ENCODE peak calls at places on chromosomes 11 and 22, in nine cellular contexts. One of them, this sample, is unnamed.

GRCh38 chr11:15720460-15720859 is 605.7 kb downstream of the INSC start:
- DNase-seq in fibroblast of the aortic adventitia: no peak
- DNase-seq in MG63: no peak
- DNase-seq in fibroblast of lung: peak; percentile 25
- DNase-seq in colonic mucosa: no peak
- DNase-seq in Panc1: no peak
- DNase-seq in upper lobe of left lung: no peak
- DNase-seq in ascending aorta: no peak
- DNase-seq in esophagus squamous epithelium: no peak
- DNase-seq in this sample: no peak

GRCh38 chr22:42863349-42863911 is 6.4 kb upstream of the ARFGAP3 start:
- DNase-seq in fibroblast of the aortic adventitia: peak; percentile 74
- DNase-seq in MG63: no peak
- DNase-seq in fibroblast of lung: peak; percentile 72
- DNase-seq in colonic mucosa: no peak
- DNase-seq in Panc1: no peak
- DNase-seq in upper lobe of left lung: no peak
- DNase-seq in ascending aorta: no peak
- DNase-seq in esophagus squamous epithelium: no peak
- DNase-seq in this sample: no peak

GRCh38 chr11:1714908-1715885 is 18.2 kb downstream of the KRTAP5-6 start:
- DNase-seq in fibroblast of the aortic adventitia: no peak
- DNase-seq in MG63: no peak
- DNase-seq in fibroblast of lung: no peak
- DNase-seq in colonic mucosa: no peak
- DNase-seq in Panc1: no peak
- DNase-seq in upper lobe of left lung: no peak
- DNase-seq in ascending aorta: peak; percentile 56
- DNase-seq in esophagus squamous epithelium: no peak
- DNase-seq in this sample: no peak

GRCh38 chr11:28743101-28743550 is 634.9 kb downstream of the METTL15 start:
- DNase-seq in fibroblast of the aortic adventitia: peak; percentile 80
- DNase-seq in MG63: no peak
- DNase-seq in fibroblast of lung: no peak
- DNase-seq in colonic mucosa: no peak
- DNase-seq in Panc1: no peak
- DNase-seq in upper lobe of left lung: no peak
- DNase-seq in ascending aorta: no peak
- DNase-seq in esophagus squamous epithelium: no peak
- DNase-seq in this sample: no peak

GRCh38 chr11:19795082-19795481 is 82.4 kb downstream of the NAV2 start:
- DNase-seq in fibroblast of the aortic adventitia: no peak
- DNase-seq in MG63: no peak
- DNase-seq in fibroblast of lung: no peak
- DNase-seq in colonic mucosa: no peak
- DNase-seq in Panc1: no peak
- DNase-seq in upper lobe of left lung: no peak
- DNase-seq in ascending aorta: no peak
- DNase-seq in esophagus squamous epithelium: no peak
- DNase-seq in this sample: no peak

GRCh38 chr22:48478529-48479265 is 1349.0 kb downstream of the BRD1 start:
- DNase-seq in fibroblast of the aortic adventitia: no peak
- DNase-seq in MG63: no peak
- DNase-seq in fibroblast of lung: no peak
- DNase-seq in colonic mucosa: no peak
- DNase-seq in Panc1: no peak
- DNase-seq in upper lobe of left lung: no peak
- DNase-seq in ascending aorta: peak; percentile 58
- DNase-seq in esophagus squamous epithelium: no peak
- DNase-seq in this sample: no peak

GRCh38 chr11:62805991-62806441 is 776 bp upstream of the NXF1 start:
- DNase-seq in fibroblast of the aortic adventitia: no peak
- DNase-seq in MG63: no peak
- DNase-seq in fibroblast of lung: no peak
- DNase-seq in colonic mucosa: peak; percentile 25
- DNase-seq in Panc1: no peak
- DNase-seq in upper lobe of left lung: no peak
- DNase-seq in ascending aorta: no peak
- DNase-seq in esophagus squamous epithelium: no peak
- DNase-seq in this sample: peak; percentile 11

GRCh38 chr11:82546556-82547162 is 187.0 kb downstream of the FAM181B start:
- DNase-seq in fibroblast of the aortic adventitia: no peak
- DNase-seq in MG63: no peak
- DNase-seq in fibroblast of lung: no peak
- DNase-seq in colonic mucosa: no peak
- DNase-seq in Panc1: no peak
- DNase-seq in upper lobe of left lung: no peak
- DNase-seq in ascending aorta: no peak
- DNase-seq in esophagus squamous epithelium: no peak
- DNase-seq in this sample: no peak

GRCh38 chr11:128022007-128022368 is 565.4 kb downstream of the ETS1 start:
- DNase-seq in fibroblast of the aortic adventitia: peak; percentile 72
- DNase-seq in MG63: no peak
- DNase-seq in fibroblast of lung: peak; percentile 53
- DNase-seq in colonic mucosa: no peak
- DNase-seq in Panc1: no peak
- DNase-seq in upper lobe of left lung: no peak
- DNase-seq in ascending aorta: no peak
- DNase-seq in esophagus squamous epithelium: no peak
- DNase-seq in this sample: no peak

GRCh38 chr22:17810570-17811116 is 36.4 kb upstream of the BID start:
- DNase-seq in fibroblast of the aortic adventitia: no peak
- DNase-seq in MG63: no peak
- DNase-seq in fibroblast of lung: no peak
- DNase-seq in colonic mucosa: peak; percentile 36
- DNase-seq in Panc1: no peak
- DNase-seq in upper lobe of left lung: no peak
- DNase-seq in ascending aorta: no peak
- DNase-seq in esophagus squamous epithelium: no peak
- DNase-seq in this sample: no peak

GRCh38 chr22:38674888-38675287 is 6.9 kb upstream of the TOMM22 start:
- DNase-seq in fibroblast of the aortic adventitia: no peak
- DNase-seq in MG63: peak; percentile 94
- DNase-seq in fibroblast of lung: no peak
- DNase-seq in colonic mucosa: no peak
- DNase-seq in Panc1: no peak
- DNase-seq in upper lobe of left lung: no peak
- DNase-seq in ascending aorta: peak; percentile 63
- DNase-seq in esophagus squamous epithelium: no peak
- DNase-seq in this sample: no peak

GRCh38 chr22:28282346-28282745 is 363.3 kb upstream of the PITPNB start:
- DNase-seq in fibroblast of the aortic adventitia: peak; percentile 60
- DNase-seq in MG63: no peak
- DNase-seq in fibroblast of lung: peak; percentile 78
- DNase-seq in colonic mucosa: no peak
- DNase-seq in Panc1: no peak
- DNase-seq in upper lobe of left lung: no peak
- DNase-seq in ascending aorta: no peak
- DNase-seq in esophagus squamous epithelium: no peak
- DNase-seq in this sample: no peak

GRCh38 chr11:104623518-104623917 is 274.7 kb downstream of the CASP12 start:
- DNase-seq in fibroblast of the aortic adventitia: peak; percentile 43
- DNase-seq in MG63: no peak
- DNase-seq in fibroblast of lung: peak; percentile 44
- DNase-seq in colonic mucosa: no peak
- DNase-seq in Panc1: peak; percentile 28
- DNase-seq in upper lobe of left lung: no peak
- DNase-seq in ascending aorta: no peak
- DNase-seq in esophagus squamous epithelium: no peak
- DNase-seq in this sample: no peak

GRCh38 chr11:122796128-122796717 is 42.1 kb upstream of the CRTAM start:
- DNase-seq in fibroblast of the aortic adventitia: peak; percentile 43
- DNase-seq in MG63: peak; percentile 16
- DNase-seq in fibroblast of lung: peak; percentile 45
- DNase-seq in colonic mucosa: peak; percentile 49
- DNase-seq in Panc1: peak; percentile 52
- DNase-seq in upper lobe of left lung: no peak
- DNase-seq in ascending aorta: no peak
- DNase-seq in esophagus squamous epithelium: no peak
- DNase-seq in this sample: no peak

GRCh38 chr11:66717925-66718319 is 11.1 kb downstream of the SPTBN2 start:
- DNase-seq in fibroblast of the aortic adventitia: no peak
- DNase-seq in MG63: no peak
- DNase-seq in fibroblast of lung: no peak
- DNase-seq in colonic mucosa: no peak
- DNase-seq in Panc1: no peak
- DNase-seq in upper lobe of left lung: peak; percentile 79
- DNase-seq in ascending aorta: no peak
- DNase-seq in esophagus squamous epithelium: no peak
- DNase-seq in this sample: peak; percentile 77
- H3K4me3 ChIP-seq in fibroblast of the aortic adventitia: no peak overlapping the region
- H3K4me3 ChIP-seq in MG63: no peak overlapping the region
- H3K4me3 ChIP-seq in fibroblast of lung: no peak overlapping the region
- H3K4me3 ChIP-seq in colonic mucosa: peak overlapping the region; percentile 6
- H3K4me3 ChIP-seq in Panc1: no peak overlapping the region
- H3K4me3 ChIP-seq in upper lobe of left lung: no peak overlapping the region
- H3K4me3 ChIP-seq in ascending aorta: no peak overlapping the region
- H3K4me3 ChIP-seq in esophagus squamous epithelium: peak overlapping the region; percentile 55
- H3K4me3 ChIP-seq in this sample: peak overlapping the region; percentile 38

GRCh38 chr22:29370556-29370955 is 17.8 kb downstream of the AP1B1 start:
- DNase-seq in fibroblast of the aortic adventitia: no peak
- DNase-seq in MG63: no peak
- DNase-seq in fibroblast of lung: no peak
- DNase-seq in colonic mucosa: no peak
- DNase-seq in Panc1: no peak
- DNase-seq in upper lobe of left lung: no peak
- DNase-seq in ascending aorta: no peak
- DNase-seq in esophagus squamous epithelium: no peak
- DNase-seq in this sample: no peak
- H3K4me3 ChIP-seq in fibroblast of the aortic adventitia: no peak overlapping the region
- H3K4me3 ChIP-seq in MG63: no peak overlapping the region
- H3K4me3 ChIP-seq in fibroblast of lung: no peak overlapping the region
- H3K4me3 ChIP-seq in colonic mucosa: no peak overlapping the region
- H3K4me3 ChIP-seq in Panc1: no peak overlapping the region
- H3K4me3 ChIP-seq in upper lobe of left lung: no peak overlapping the region
- H3K4me3 ChIP-seq in ascending aorta: no peak overlapping the region
- H3K4me3 ChIP-seq in esophagus squamous epithelium: no peak overlapping the region
- H3K4me3 ChIP-seq in this sample: no peak overlapping the region

GRCh38 chr11:72829178-72829577 is 15.0 kb downstream of the ATG16L2 start:
- DNase-seq in fibroblast of the aortic adventitia: no peak
- DNase-seq in MG63: no peak
- DNase-seq in fibroblast of lung: no peak
- DNase-seq in colonic mucosa: no peak
- DNase-seq in Panc1: no peak
- DNase-seq in upper lobe of left lung: peak; percentile 62
- DNase-seq in ascending aorta: no peak
- DNase-seq in esophagus squamous epithelium: no peak
- DNase-seq in this sample: no peak
- H3K4me3 ChIP-seq in fibroblast of the aortic adventitia: no peak overlapping the region
- H3K4me3 ChIP-seq in MG63: no peak overlapping the region
- H3K4me3 ChIP-seq in fibroblast of lung: no peak overlapping the region
- H3K4me3 ChIP-seq in colonic mucosa: no peak overlapping the region
- H3K4me3 ChIP-seq in Panc1: no peak overlapping the region
- H3K4me3 ChIP-seq in upper lobe of left lung: no peak overlapping the region
- H3K4me3 ChIP-seq in ascending aorta: no peak overlapping the region
- H3K4me3 ChIP-seq in esophagus squamous epithelium: no peak overlapping the region
- H3K4me3 ChIP-seq in this sample: no peak overlapping the region

GRCh38 chr11:75776546-75776945 is 8.0 kb downstream of the DGAT2 start:
- DNase-seq in fibroblast of the aortic adventitia: no peak
- DNase-seq in MG63: no peak
- DNase-seq in fibroblast of lung: no peak
- DNase-seq in colonic mucosa: no peak
- DNase-seq in Panc1: no peak
- DNase-seq in upper lobe of left lung: no peak
- DNase-seq in ascending aorta: no peak
- DNase-seq in esophagus squamous epithelium: no peak
- DNase-seq in this sample: no peak
- H3K4me3 ChIP-seq in fibroblast of the aortic adventitia: no peak overlapping the region
- H3K4me3 ChIP-seq in MG63: no peak overlapping the region
- H3K4me3 ChIP-seq in fibroblast of lung: no peak overlapping the region
- H3K4me3 ChIP-seq in colonic mucosa: no peak overlapping the region
- H3K4me3 ChIP-seq in Panc1: no peak overlapping the region
- H3K4me3 ChIP-seq in upper lobe of left lung: no peak overlapping the region
- H3K4me3 ChIP-seq in ascending aorta: no peak overlapping the region
- H3K4me3 ChIP-seq in esophagus squamous epithelium: no peak overlapping the region
- H3K4me3 ChIP-seq in this sample: no peak overlapping the region

DNA sequence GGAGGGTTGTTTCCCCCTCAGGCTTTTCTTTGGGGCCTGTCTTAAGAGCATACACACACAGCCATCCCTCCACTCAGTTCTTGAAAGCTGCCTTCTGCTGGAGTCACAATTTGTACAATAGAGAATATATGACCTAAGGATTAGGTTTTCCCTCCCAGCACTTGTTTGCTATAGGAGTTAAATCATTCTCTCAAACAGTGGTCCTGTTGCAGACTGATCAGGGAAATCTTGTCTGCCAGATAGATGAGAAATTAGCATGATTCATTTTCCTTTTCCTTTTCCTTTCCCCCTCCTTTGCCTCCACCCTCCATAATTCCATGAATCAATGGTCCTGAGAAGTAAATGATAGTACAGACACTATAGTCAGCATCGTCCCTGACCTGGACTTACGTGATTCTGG is 3.3 kb downstream of the PRSS23 start:
- DNase-seq in fibroblast of the aortic adventitia: peak; percentile 22
- DNase-seq in MG63: no peak
- DNase-seq in fibroblast of lung: no peak
- DNase-seq in colonic mucosa: no peak
- DNase-seq in Panc1: no peak
- DNase-seq in upper lobe of left lung: no peak
- DNase-seq in ascending aorta: no peak
- DNase-seq in esophagus squamous epithelium: no peak
- DNase-seq in this sample: no peak
- H3K4me3 ChIP-seq in fibroblast of the aortic adventitia: peak overlapping the region; percentile 92
- H3K4me3 ChIP-seq in MG63: no peak overlapping the region
- H3K4me3 ChIP-seq in fibroblast of lung: no peak overlapping the region
- H3K4me3 ChIP-seq in colonic mucosa: no peak overlapping the region
- H3K4me3 ChIP-seq in Panc1: peak overlapping the region; percentile 90
- H3K4me3 ChIP-seq in upper lobe of left lung: no peak overlapping the region
- H3K4me3 ChIP-seq in ascending aorta: no peak overlapping the region
- H3K4me3 ChIP-seq in esophagus squamous epithelium: no peak overlapping the region
- H3K4me3 ChIP-seq in this sample: no peak overlapping the region

GRCh38 chr11:124072147-124072546 is 31.0 kb upstream of the OR10G7 start:
- DNase-seq in fibroblast of the aortic adventitia: no peak
- DNase-seq in MG63: no peak
- DNase-seq in fibroblast of lung: no peak
- DNase-seq in colonic mucosa: no peak
- DNase-seq in Panc1: no peak
- DNase-seq in upper lobe of left lung: no peak
- DNase-seq in ascending aorta: no peak
- DNase-seq in esophagus squamous epithelium: no peak
- DNase-seq in this sample: no peak

GRCh38 chr11:124070906-124071621 is 29.9 kb upstream of the OR10G7 start:
- DNase-seq in fibroblast of the aortic adventitia: peak; percentile 87
- DNase-seq in MG63: peak; percentile 49
- DNase-seq in fibroblast of lung: peak; percentile 87
- DNase-seq in colonic mucosa: peak; percentile 70
- DNase-seq in Panc1: peak; percentile 56
- DNase-seq in upper lobe of left lung: no peak
- DNase-seq in ascending aorta: peak; percentile 69
- DNase-seq in esophagus squamous epithelium: no peak
- DNase-seq in this sample: peak; percentile 72

GRCh38 chr11:124071622-124071948 is 30.5 kb upstream of the OR10G7 start:
- DNase-seq in fibroblast of the aortic adventitia: no peak
- DNase-seq in MG63: no peak
- DNase-seq in fibroblast of lung: no peak
- DNase-seq in colonic mucosa: no peak
- DNase-seq in Panc1: no peak
- DNase-seq in upper lobe of left lung: no peak
- DNase-seq in ascending aorta: no peak
- DNase-seq in esophagus squamous epithelium: no peak
- DNase-seq in this sample: no peak

GRCh38 chr11:124068711-124069110 is 27.6 kb upstream of the OR10G7 start:
- DNase-seq in fibroblast of the aortic adventitia: no peak
- DNase-seq in MG63: no peak
- DNase-seq in fibroblast of lung: no peak
- DNase-seq in colonic mucosa: no peak
- DNase-seq in Panc1: no peak
- DNase-seq in upper lobe of left lung: no peak
- DNase-seq in ascending aorta: no peak
- DNase-seq in esophagus squamous epithelium: no peak
- DNase-seq in this sample: no peak

GRCh38 chr11:124069429-124070401 is 28.6 kb upstream of the OR10G7 start:
- DNase-seq in fibroblast of the aortic adventitia: peak; percentile 53
- DNase-seq in MG63: peak; percentile 73
- DNase-seq in fibroblast of lung: peak; percentile 72
- DNase-seq in colonic mucosa: peak; percentile 59
- DNase-seq in Panc1: no peak
- DNase-seq in upper lobe of left lung: peak; percentile 13
- DNase-seq in ascending aorta: no peak
- DNase-seq in esophagus squamous epithelium: no peak
- DNase-seq in this sample: peak; percentile 11
- H3K4me3 ChIP-seq in fibroblast of the aortic adventitia: peak overlapping the region; percentile 49
- H3K4me3 ChIP-seq in MG63: peak overlapping the region; percentile 34
- H3K4me3 ChIP-seq in fibroblast of lung: peak overlapping the region; percentile 62
- H3K4me3 ChIP-seq in colonic mucosa: no peak overlapping the region
- H3K4me3 ChIP-seq in Panc1: peak overlapping the region; percentile 38
- H3K4me3 ChIP-seq in upper lobe of left lung: peak overlapping the region; percentile 10
- H3K4me3 ChIP-seq in ascending aorta: no peak overlapping the region
- H3K4me3 ChIP-seq in esophagus squamous epithelium: no peak overlapping the region
- H3K4me3 ChIP-seq in this sample: no peak overlapping the region